ENCODE peak calls at places on chromosome 19, in eight cellular contexts. B is adipocyte; V is uterus; I is small intestine; M is body of pancreas; W is CD4-positive, CD25-positive, alpha-beta regulatory T cell; S is H9; T is Caco-2. E is an unnamed sample.

GRCh38 chr19:2408247-2408646 is 19.1 kb downstream of the TIMM13 start:
- DNase-seq in I (no peak), T (no peak), B (no peak), S (no peak), V (no peak), M (no peak), W (no peak), E (no peak)

GRCh38 chr19:40433391-40434216 is 7.8 kb upstream of the SERTAD1 start:
- DNase-seq in I (peak; percentile 93), V (peak; percentile 90), T (peak; percentile 92), B (peak; percentile 97), W (peak; percentile 70), S (peak; percentile 85), M (peak; percentile 91), E (peak; percentile 87)

GRCh38 chr19:50478901-50479715 is 2.5 kb upstream of the GARIN5A start:
- DNase-seq in T (peak; percentile 63), M (no peak), B (peak; percentile 53), W (no peak), S (peak; percentile 83), V (no peak), I (no peak), E (peak; percentile 31)

GRCh38 chr19:43446746-43447489 is 18.5 kb downstream of the LYPD3 start:
- DNase-seq in M (peak; percentile 75), B (peak; percentile 91), T (peak; percentile 82), W (peak; percentile 80), V (peak; percentile 69), S (peak; percentile 86), I (peak; percentile 85), E (peak; percentile 78)

GRCh38 chr19:34088292-34088691 is 84.0 kb upstream of the LSM14A start:
- DNase-seq in W (no peak), B (peak; percentile 45), V (no peak), I (no peak), M (no peak), S (no peak), T (no peak), E (no peak)

GRCh38 chr19:10292789-10293636 is 3.3 kb downstream of the ICAM5 start:
- DNase-seq in I (no peak), T (no peak), W (no peak), V (no peak), M (no peak), B (no peak), S (peak; percentile 66), E (peak; percentile 63)

GRCh38 chr19:20315543-20315942 is 148.5 kb downstream of the ZNF486 start:
- DNase-seq in T (no peak), W (no peak), B (no peak), I (no peak), M (no peak), V (no peak), S (no peak), E (no peak)

GRCh38 chr19:1361601-1362384 is 21.9 kb upstream of the NDUFS7 start:
- DNase-seq in T (no peak), V (no peak), B (peak; percentile 76), M (no peak), I (no peak), S (no peak), W (no peak), E (peak; percentile 85)

GRCh38 chr19:54023191-54023590 is 31.8 kb downstream of the CACNG6 start:
- DNase-seq in T (no peak), I (no peak), V (no peak), B (no peak), M (no peak), S (no peak), W (no peak), E (no peak)

GRCh38 chr19:48807590-48808308 is 3.1 kb downstream of the BCAT2 start:
- DNase-seq in V (no peak), T (peak; percentile 44), B (no peak), I (peak; percentile 78), S (peak; percentile 56), M (no peak), W (no peak), E (no peak)

GRCh38 chr19:54160182-54160811 is 776 bp upstream of the LENG1 start:
- DNase-seq in W (no peak), I (peak; percentile 27), B (peak; percentile 61), T (no peak), V (no peak), M (no peak), S (no peak), E (peak; percentile 26)

DNA sequence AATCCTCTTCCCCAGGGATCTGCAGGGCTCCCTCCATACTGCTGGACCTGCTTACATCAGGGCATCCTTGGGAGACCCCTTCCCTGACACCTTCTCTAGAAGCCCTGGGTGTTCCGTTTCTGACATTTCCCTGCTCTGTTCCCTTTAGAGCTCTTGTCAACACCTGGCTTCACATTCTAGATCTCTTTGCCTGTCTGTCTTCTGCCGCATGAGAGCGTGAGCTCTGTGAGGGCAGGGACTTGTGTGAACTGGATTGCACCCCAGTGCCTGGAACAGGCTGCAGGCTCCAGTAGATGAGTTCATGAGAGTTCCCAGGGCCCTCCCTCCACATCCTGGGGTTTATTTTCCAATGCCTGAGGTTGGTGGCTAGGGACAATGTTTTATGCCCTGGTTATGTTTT is 651 bp downstream of the CEACAM7 start:
- DNase-seq in T (no peak), V (no peak), I (no peak), M (no peak), W (no peak), B (no peak), S (no peak), E (no peak)
- H3K27me3 ChIP-seq in T (no peaks in the 10 kb centered on the region), V (no peaks in the 10 kb centered on the region), I (no peaks in the 10 kb centered on the region), M (no peaks in the 10 kb centered on the region), W (peaks cover 2% of the 10 kb centered on the region), B (no peaks in the 10 kb centered on the region), S (no peaks in the 10 kb centered on the region), E (no peaks in the 10 kb centered on the region)

GRCh38 chr19:35973487-35973886 is 21.5 kb upstream of the SDHAF1 start:
- DNase-seq in B (no peak), T (peak; percentile 15), S (no peak), V (no peak), I (no peak), M (no peak), W (no peak), E (no peak)
- H3K27me3 ChIP-seq in B (peaks cover 21% of the 10 kb centered on the region), T (no peaks in the 10 kb centered on the region), S (no peaks in the 10 kb centered on the region), V (no peaks in the 10 kb centered on the region), I (no peaks in the 10 kb centered on the region), M (no peaks in the 10 kb centered on the region), W (no peaks in the 10 kb centered on the region), E (no peaks in the 10 kb centered on the region)

GRCh38 chr19:6393982-6394412 is 1.0 kb upstream of the GTF2F1 start:
- DNase-seq in V (no peak), I (no peak), W (peak; percentile 83), S (no peak), B (no peak), T (no peak), M (no peak), E (no peak)

GRCh38 chr19:6396305-6396704 is 3.3 kb upstream of the GTF2F1 start:
- DNase-seq in V (no peak), W (no peak), S (no peak), B (no peak), M (no peak), T (no peak), I (no peak), E (no peak)

GRCh38 chr19:6393074-6393981 is at the start of gene GTF2F1:
- DNase-seq in I (peak; percentile 92), V (peak; percentile 96), W (peak; percentile 94), T (peak; percentile 93), S (peak; percentile 95), B (peak; percentile 99), M (peak; percentile 90), E (peak; percentile 99)

GRCh38 chr19:6394831-6395230 is 1.9 kb upstream of the GTF2F1 start:
- DNase-seq in S (no peak), B (no peak), T (no peak), W (no peak), V (no peak), I (no peak), M (no peak), E (no peak)

GRCh38 chr19:6392219-6393073 is 518 bp downstream of the GTF2F1 start:
- DNase-seq in S (no peak), B (peak; percentile 23), M (no peak), V (no peak), T (no peak), W (no peak), I (no peak), E (no peak)
- H3K27me3 ChIP-seq in S (no peaks in the 10 kb centered on the region), B (no peaks in the 10 kb centered on the region), M (no peaks in the 10 kb centered on the region), V (no peaks in the 10 kb centered on the region), T (no peaks in the 10 kb centered on the region), W (no peaks in the 10 kb centered on the region), I (no peaks in the 10 kb centered on the region), E (no peaks in the 10 kb centered on the region)

DNA sequence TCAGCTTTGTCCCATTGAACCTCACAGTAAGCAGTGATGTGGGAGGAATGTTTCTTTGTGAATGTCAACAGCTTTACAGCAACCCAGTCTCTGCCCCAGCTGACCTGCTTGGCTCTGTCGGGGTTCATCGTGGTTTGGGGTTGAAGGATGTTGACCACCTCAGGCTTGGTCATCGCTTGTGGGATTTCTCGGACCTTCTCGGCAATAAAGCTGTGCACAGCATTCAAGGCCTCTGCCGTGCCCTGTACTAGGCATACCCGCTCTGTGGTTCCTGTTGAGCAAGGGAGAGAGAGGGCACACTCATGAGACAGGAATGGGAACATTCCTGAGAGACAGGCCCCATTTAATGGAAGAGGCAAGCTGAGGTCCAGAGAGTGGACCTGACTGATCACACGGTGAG is 20.0 kb downstream of the NOVA2 start:
- DNase-seq in B (no peak), M (no peak), S (no peak), T (no peak), V (no peak), I (no peak), W (no peak), E (no peak)
- H3K27me3 ChIP-seq in B (peaks cover 21% of the 10 kb centered on the region), M (no peaks in the 10 kb centered on the region), S (no peaks in the 10 kb centered on the region), T (no peaks in the 10 kb centered on the region), V (no peaks in the 10 kb centered on the region), I (no peaks in the 10 kb centered on the region), W (peaks cover 16% of the 10 kb centered on the region), E (peaks cover 11% of the 10 kb centered on the region)